ENCODE peak calls at places on chromosomes 13 and 19, in eight cellular contexts. I is PC-3, R is HCT116, Z is OCI-LY7, F is fibroblast of lung, G is body of pancreas, C is H7, X is fibroblast of mammary gland. L is an unnamed sample.

GRCh38 chr19:43634516-43634876 is 5.2 kb downstream of the CADM4 start:
- DNase-seq in C (peak), G (no peak), R (no peak), Z (no peak), I (no peak), X (no peak), F (no peak), L (no peak)

GRCh38 chr13:60351326-60351725 is 45.7 kb upstream of the TDRD3 start:
- DNase-seq in X (peak), G (no peak), F (peak), I (peak), Z (no peak), C (no peak), R (no peak), L (peak)

GRCh38 chr13:90276208-90276607 is 1071.3 kb upstream of the MIR17HG start:
- DNase-seq in Z (no peak), R (no peak), X (no peak), C (no peak), G (no peak), F (no peak), I (no peak), L (no peak)

GRCh38 chr19:31220540-31220939 is 128.7 kb downstream of the TSHZ3 start:
- DNase-seq in C (peak), Z (peak), X (peak), F (no peak), G (no peak), R (no peak), I (no peak), L (peak)

GRCh38 chr13:110281736-110282135 is 25.2 kb downstream of the COL4A1 start:
- DNase-seq in X (no peak), Z (no peak), R (no peak), C (no peak), I (no peak), F (no peak), G (no peak), L (no peak)

GRCh38 chr19:1549332-1549945 is 18.7 kb downstream of the MEX3D start:
- DNase-seq in G (no peak), R (no peak), F (no peak), X (no peak), C (no peak), Z (no peak), I (no peak), L (no peak)

GRCh38 chr19:11378319-11379189 is 4.1 kb downstream of the SWSAP1 start:
- DNase-seq in I (peak), Z (peak), C (peak), F (peak), R (no peak), G (peak), X (peak), L (peak)

GRCh38 chr13:72648513-72649065 is 78.8 kb downstream of the MZT1 start:
- DNase-seq in C (peak), I (peak), R (peak), Z (no peak), G (no peak), F (peak), X (no peak), L (no peak)

GRCh38 chr13:32940601-32941000 is 75.6 kb upstream of the KL start:
- DNase-seq in I (no peak), G (peak), R (no peak), Z (no peak), C (no peak), X (peak), F (peak), L (no peak)

GRCh38 chr13:85529216-85529590 is 270.0 kb downstream of the SLITRK6 start:
- DNase-seq in R (no peak), F (peak), G (no peak), Z (no peak), I (peak), C (no peak), X (no peak), L (peak)

GRCh38 chr19:38534574-38534973 is 83.2 kb downstream of the MAP4K1 start:
- DNase-seq in I (no peak), C (no peak), X (no peak), F (no peak), G (no peak), R (no peak), Z (no peak), L (no peak)

GRCh38 chr19:33641956-33642498 is 20.3 kb downstream of the CHST8 start:
- DNase-seq in I (no peak), R (no peak), F (no peak), X (no peak), G (no peak), Z (no peak), C (no peak), L (no peak)

GRCh38 chr13:106033634-106034033 is 501.8 kb downstream of the EFNB2 start:
- DNase-seq in C (no peak), Z (no peak), F (peak), I (peak), R (no peak), G (no peak), X (peak), L (peak)

GRCh38 chr19:56748443-56748842 is 76.9 kb upstream of the ZNF835 start:
- DNase-seq in C (no peak), I (peak), R (no peak), F (peak), Z (peak), X (peak), G (no peak), L (peak)

GRCh38 chr13:112962911-112963625 is 5.9 kb upstream of the MCF2L start:
- DNase-seq in Z (no peak), C (no peak), R (no peak), F (no peak), I (no peak), G (peak), X (no peak), L (no peak)

GRCh38 chr13:94169783-94170513 is 309.5 kb downstream of the DCT start:
- DNase-seq in Z (no peak), R (no peak), F (no peak), G (no peak), X (peak), I (no peak), C (no peak), L (no peak)

GRCh38 chr19:50414850-50415660 is 3.7 kb upstream of the SPIB start:
- DNase-seq in Z (peak), G (peak), X (peak), C (peak), R (peak), I (peak), F (peak), L (peak)

GRCh38 chr19:2547033-2547680 is 71.2 kb downstream of the GADD45B start:
- DNase-seq in F (no peak), Z (no peak), R (no peak), X (no peak), C (peak), G (no peak), I (no peak), L (no peak)

GRCh38 chr13:25939961-25940687 is 111.7 kb downstream of the SHISA2 start:
- DNase-seq in Z (no peak), C (no peak), F (no peak), I (no peak), X (no peak), G (no peak), R (no peak), L (no peak)

GRCh38 chr19:16330811-16331690 is 6.4 kb downstream of the KLF2 start:
- DNase-seq in I (no peak), X (no peak), R (no peak), G (no peak), F (no peak), Z (no peak), C (no peak), L (no peak)

GRCh38 chr19:57280913-57281425 is 684 bp downstream of the ZNF460 start:
- DNase-seq in G (no peak), X (peak), Z (peak), I (peak), F (peak), R (no peak), C (no peak), L (no peak)

GRCh38 chr19:18541258-18541991 is 1.9 kb downstream of the FKBP8 start:
- DNase-seq in R (no peak), C (peak), F (no peak), X (peak), I (no peak), Z (no peak), G (no peak), L (peak)

GRCh38 chr19:58345558-58345957 is 7.7 kb downstream of the A1BG start:
- DNase-seq in C (peak), Z (no peak), F (no peak), G (no peak), R (no peak), X (no peak), I (no peak), L (no peak)

GRCh38 chr13:110346661-110347067 is 39.6 kb downstream of the COL4A2 start:
- DNase-seq in C (no peak), I (peak), X (no peak), G (no peak), Z (no peak), R (peak), F (no peak), L (peak)

GRCh38 chr19:18433039-18433691 is 4.8 kb downstream of the ISYNA1 start:
- DNase-seq in F (no peak), R (no peak), Z (peak), X (no peak), C (peak), I (no peak), G (no peak), L (no peak)

GRCh38 chr19:42514449-42514848 is 13.8 kb downstream of the CEACAM1 start:
- DNase-seq in G (no peak), Z (no peak), C (no peak), X (no peak), F (no peak), I (no peak), R (no peak), L (peak)

GRCh38 chr19:42508892-42509444 is 19.3 kb downstream of the CEACAM1 start:
- DNase-seq in G (no peak), C (no peak), X (no peak), F (no peak), R (no peak), I (no peak), Z (no peak), L (no peak)

GRCh38 chr19:42512130-42512636 is 16.1 kb downstream of the CEACAM1 start:
- DNase-seq in R (no peak), C (no peak), G (no peak), I (no peak), X (no peak), Z (no peak), F (no peak), L (no peak)

GRCh38 chr19:42512743-42513304 is 15.5 kb downstream of the CEACAM1 start:
- DNase-seq in R (no peak), C (peak), F (no peak), X (no peak), I (no peak), G (no peak), Z (peak), L (no peak)

DNA sequence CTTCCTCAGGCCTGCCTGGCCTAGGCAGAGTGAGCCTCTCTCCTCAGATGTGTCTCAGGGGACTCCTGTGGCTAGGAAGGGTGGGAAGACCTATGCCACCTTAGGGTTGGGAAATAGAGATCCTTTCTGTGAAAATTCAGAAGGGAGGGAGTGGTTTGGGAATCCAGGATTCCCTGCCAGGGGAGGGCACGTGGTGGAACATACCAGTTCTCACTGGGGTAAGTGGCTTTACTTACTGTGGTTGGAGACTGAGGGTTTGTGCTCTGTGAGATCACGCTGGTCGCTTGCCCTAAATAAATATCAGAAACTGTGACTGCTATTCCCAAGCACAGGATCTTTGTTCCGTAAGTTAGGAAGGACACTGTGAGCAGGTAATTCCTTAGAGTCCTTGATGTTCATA is 16.9 kb downstream of the CEACAM1 start:
- DNase-seq in X (no peak), R (no peak), C (no peak), F (no peak), G (no peak), I (no peak), Z (no peak), L (no peak)
- H3K4me3 ChIP-seq in X (no peak), R (no peak), C (no peak), F (no peak), G (no peak), I (no peak), Z (no peak), L (no peak)

GRCh38 chr19:54506079-54506478 is 3.4 kb downstream of the LAIR2 start:
- DNase-seq in F (no peak), G (no peak), I (peak), C (no peak), Z (no peak), R (no peak), X (no peak), L (peak)
- H3K4me3 ChIP-seq in F (no peak), G (no peak), I (no peak), C (no peak), Z (no peak), R (no peak), X (no peak), L (no peak)

GRCh38 chr19:3983542-3983914 is 1.7 kb downstream of the EEF2 start:
- DNase-seq in F (no peak), R (no peak), I (no peak), X (no peak), G (no peak), C (no peak), Z (no peak), L (no peak)

GRCh38 chr19:3981373-3981735 is 3.9 kb downstream of the EEF2 start:
- DNase-seq in R (no peak), X (no peak), I (no peak), Z (no peak), C (no peak), F (no peak), G (no peak), L (no peak)

GRCh38 chr19:3980353-3981251 is 4.7 kb downstream of the EEF2 start:
- DNase-seq in R (no peak), Z (no peak), C (peak), F (no peak), G (peak), I (no peak), X (no peak), L (no peak)

GRCh38 chr19:3982701-3983541 is 2.3 kb downstream of the EEF2 start:
- DNase-seq in G (peak), X (peak), C (peak), I (peak), Z (no peak), F (peak), R (no peak), L (peak)

DNA sequence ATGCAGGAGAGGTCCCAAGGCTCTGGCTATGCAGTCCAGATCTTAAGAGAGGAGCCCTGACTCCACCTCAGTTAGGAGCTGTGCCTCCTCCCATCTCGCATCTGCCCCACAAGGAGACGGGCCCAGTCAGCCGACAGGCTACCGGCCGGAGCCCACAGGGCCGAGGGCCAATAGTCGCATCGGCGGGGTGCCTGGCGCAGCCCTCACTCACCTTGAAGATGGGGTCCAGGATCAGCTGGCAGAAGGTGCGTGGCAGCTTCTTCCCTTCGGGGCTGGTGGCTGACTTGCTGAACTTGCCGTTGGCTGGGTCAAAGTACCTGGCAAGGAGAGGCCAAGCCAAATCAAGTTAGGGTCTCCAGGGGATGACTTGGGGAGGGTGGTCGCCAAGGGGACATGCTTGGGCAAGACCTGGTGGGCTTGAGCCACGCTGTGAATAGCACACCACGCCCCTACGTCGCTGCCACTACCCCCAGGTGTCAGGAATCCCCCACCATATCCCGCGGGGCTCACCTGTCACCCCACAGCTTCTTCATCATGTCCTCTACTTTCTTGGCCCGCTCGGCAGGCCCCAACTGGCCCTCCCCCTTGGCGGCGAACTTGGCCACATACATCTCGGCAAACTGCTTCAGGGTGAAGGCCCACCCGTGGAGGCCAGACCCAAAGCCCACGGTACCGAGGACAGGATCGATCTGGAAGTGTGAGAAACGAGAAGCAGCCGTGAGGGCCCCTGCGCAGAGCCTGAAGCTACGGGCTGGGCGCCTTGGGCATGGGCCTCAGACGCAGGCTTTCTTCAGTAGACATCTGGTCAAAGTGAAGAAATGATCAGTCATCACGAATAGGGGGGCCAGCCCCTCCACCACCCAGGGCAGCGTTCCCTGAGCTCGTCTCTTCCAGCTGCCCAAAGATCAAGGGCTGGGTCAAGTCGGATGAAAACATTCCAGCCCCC is 3.3 kb downstream of the EEF2 start:
- DNase-seq in Z (no peak), X (no peak), F (no peak), R (no peak), I (no peak), C (peak), G (no peak), L (no peak)
- H3K4me3 ChIP-seq in Z (no peak), X (no peak), F (peak), R (no peak), I (no peak), C (no peak), G (no peak), L (no peak)

GRCh38 chr19:36031308-36031707 is 1.4 kb downstream of the CLIP3 start:
- DNase-seq in Z (no peak), X (no peak), I (no peak), R (no peak), C (peak), F (no peak), G (no peak), L (no peak)

GRCh38 chr19:36028313-36029041 is 4.2 kb downstream of the CLIP3 start:
- DNase-seq in R (no peak), I (no peak), G (no peak), F (no peak), X (no peak), Z (no peak), C (peak), L (no peak)

GRCh38 chr19:36027696-36028095 is 5.0 kb downstream of the CLIP3 start:
- DNase-seq in Z (no peak), X (no peak), R (no peak), C (no peak), I (no peak), G (no peak), F (no peak), L (no peak)

GRCh38 chr19:36032251-36033104 is at the start of gene CLIP3:
- DNase-seq in X (peak), R (no peak), C (peak), F (peak), Z (no peak), I (no peak), G (peak), L (no peak)

GRCh38 chr19:36030264-36031148 is 2.2 kb downstream of the CLIP3 start:
- DNase-seq in R (no peak), I (no peak), Z (no peak), F (no peak), X (peak), G (no peak), C (peak), L (peak)
- H3K4me3 ChIP-seq in R (no peak), I (no peak), Z (no peak), F (no peak), X (no peak), G (no peak), C (no peak), L (no peak)

GRCh38 chr19:45677351-45678230 is 9.6 kb downstream of the GIPR start:
- DNase-seq in I (peak), C (peak), Z (peak), F (peak), R (peak), G (peak), X (peak), L (peak)
- H3K4me3 ChIP-seq in I (peak), C (peak), Z (peak), F (peak), R (peak), G (peak), X (peak), L (peak)

GRCh38 chr19:14114854-14115253 is 2.7 kb downstream of the PRKACA start:
- DNase-seq in G (peak), F (no peak), I (peak), R (no peak), X (peak), Z (peak), C (peak), L (no peak)

GRCh38 chr19:14112809-14113385 is 4.7 kb downstream of the PRKACA start:
- DNase-seq in I (no peak), Z (no peak), C (peak), F (no peak), X (no peak), R (no peak), G (no peak), L (no peak)

GRCh38 chr19:14115761-14116160 is 1.8 kb downstream of the PRKACA start:
- DNase-seq in Z (no peak), R (no peak), G (no peak), C (no peak), X (no peak), I (no peak), F (no peak), L (no peak)

GRCh38 chr19:14113762-14114414 is 3.7 kb downstream of the PRKACA start:
- DNase-seq in F (no peak), I (peak), Z (peak), C (peak), X (no peak), R (peak), G (no peak), L (no peak)

DNA sequence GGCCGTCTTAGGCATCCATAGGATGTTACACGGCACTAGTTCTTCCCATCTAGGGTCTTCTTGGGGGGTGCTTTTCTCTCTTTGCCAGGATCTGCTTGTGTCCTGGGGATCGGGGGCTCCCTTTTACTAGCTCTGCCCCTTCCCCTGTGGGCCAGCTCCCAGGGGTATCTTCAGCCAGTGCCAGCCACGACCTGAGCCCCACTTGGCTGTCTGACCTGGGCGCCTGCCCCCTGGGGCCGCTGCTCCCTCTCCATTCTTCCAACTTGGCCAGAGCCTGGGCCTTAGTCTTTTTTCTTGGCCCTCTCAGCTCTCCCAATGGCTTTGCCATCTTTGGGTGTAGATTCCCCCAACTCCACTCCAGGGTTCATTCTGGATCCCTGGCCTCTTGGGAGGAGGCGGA is 3.1 kb downstream of the PRKACA start:
- DNase-seq in Z (no peak), I (no peak), R (no peak), G (no peak), F (no peak), X (no peak), C (no peak), L (no peak)
- H3K4me3 ChIP-seq in Z (no peak), I (no peak), R (peak), G (no peak), F (no peak), X (no peak), C (no peak), L (no peak)

L was measured in bronchial epithelial cell.